ENCODE peak calls at places on chromosomes 2 and 18, in ten cellular contexts. T is colonic mucosa, M is GM12865, G is cardiac fibroblast, J is heart right ventricle, I is transverse colon, P is IMR-90, R is MCF 10A, S is neural progenitor cell, L is GM12878. A is an unnamed sample.

GRCh38 chr18:48278081-48278480 is 131.1 kb downstream of the ZBTB7C start:
- DNase-seq in T (no peak), L (no peak), M (no peak), R (no peak), J (no peak), P (no peak), S (no peak), G (no peak), I (no peak), A (no peak)

GRCh38 chr2:111896576-111896975 is 1.8 kb upstream of the MERTK start:
- DNase-seq in J (no peak), G (no peak), R (peak; percentile 71), M (no peak), T (no peak), P (no peak), S (no peak), I (no peak), L (no peak), A (no peak)

GRCh38 chr2:26355038-26355995 is 8.7 kb upstream of the ADGRF3 start:
- DNase-seq in P (peak; percentile 97), M (no peak), S (no peak), T (no peak), I (no peak), G (peak; percentile 93), J (no peak), R (peak; percentile 96), L (no peak), A (peak; percentile 81)

GRCh38 chr2:7792031-7792651 is 874.9 kb downstream of the RNF144A start:
- DNase-seq in T (no peak), J (no peak), M (no peak), S (no peak), G (no peak), L (no peak), I (peak; percentile 17), P (no peak), R (peak; percentile 79), A (no peak)

GRCh38 chr2:68417931-68418330 is 49.2 kb downstream of the FBXO48 start:
- DNase-seq in I (no peak), T (no peak), S (no peak), P (no peak), L (no peak), M (no peak), J (no peak), R (no peak), G (no peak), A (no peak)

GRCh38 chr2:222424729-222425671 is 657 bp downstream of the SGPP2 start:
- DNase-seq in R (peak; percentile 21), I (peak; percentile 43), J (peak; percentile 10), T (peak; percentile 52), P (no peak), L (no peak), S (peak; percentile 44), G (no peak), M (peak; percentile 67), A (no peak)

GRCh38 chr2:236959876-236960275 is 125.8 kb upstream of the COPS8 start:
- DNase-seq in G (no peak), R (no peak), P (no peak), J (no peak), S (no peak), T (no peak), L (no peak), M (no peak), I (no peak), A (no peak)

GRCh38 chr2:108449410-108450200 is 599 bp downstream of the GCC2 start:
- DNase-seq in J (no peak), G (peak; percentile 47), T (peak; percentile 60), R (no peak), S (no peak), L (no peak), P (peak; percentile 38), I (peak; percentile 42), M (peak; percentile 18), A (no peak)

GRCh38 chr2:222288590-222289279 is 10.1 kb downstream of the PAX3 start:
- DNase-seq in I (no peak), G (no peak), P (no peak), T (no peak), J (no peak), R (no peak), S (peak; percentile 65), M (no peak), L (no peak), A (no peak)

GRCh38 chr18:53944721-53945120 is 279.7 kb downstream of the MBD2 start:
- DNase-seq in M (peak; percentile 33), R (peak; percentile 22), J (no peak), L (no peak), T (no peak), P (no peak), S (peak; percentile 18), G (no peak), I (no peak), A (no peak)

GRCh38 chr2:64447317-64448060 is 6.5 kb upstream of the LGALSL start:
- DNase-seq in G (peak; percentile 70), T (no peak), J (no peak), L (no peak), S (no peak), I (no peak), P (no peak), M (no peak), R (no peak), A (no peak)

GRCh38 chr2:120729410-120730052 is 6.1 kb upstream of the GLI2 start:
- DNase-seq in P (peak; percentile 88), L (no peak), S (no peak), R (peak; percentile 71), J (no peak), I (no peak), M (no peak), T (no peak), G (peak; percentile 85), A (no peak)

GRCh38 chr2:5915926-5916325 is 223.7 kb downstream of the SOX11 start:
- DNase-seq in M (peak; percentile 11), I (no peak), R (peak; percentile 3), L (no peak), S (peak; percentile 48), G (no peak), P (peak; percentile 54), T (no peak), J (no peak), A (no peak)

GRCh38 chr18:65821890-65822289 is 71.1 kb downstream of the CDH7 start:
- DNase-seq in G (no peak), P (no peak), R (no peak), T (no peak), I (no peak), L (no peak), J (no peak), S (no peak), M (no peak), A (no peak)

GRCh38 chr18:61889541-61889940 is 3.3 kb downstream of the RNF152 start:
- DNase-seq in G (no peak), L (no peak), R (no peak), M (no peak), J (no peak), S (no peak), P (no peak), I (no peak), T (no peak), A (no peak)

GRCh38 chr2:136381245-136381644 is 263.3 kb upstream of the CXCR4 start:
- DNase-seq in I (no peak), J (no peak), M (no peak), R (no peak), G (no peak), S (no peak), T (no peak), L (no peak), P (no peak), A (no peak)

DNA sequence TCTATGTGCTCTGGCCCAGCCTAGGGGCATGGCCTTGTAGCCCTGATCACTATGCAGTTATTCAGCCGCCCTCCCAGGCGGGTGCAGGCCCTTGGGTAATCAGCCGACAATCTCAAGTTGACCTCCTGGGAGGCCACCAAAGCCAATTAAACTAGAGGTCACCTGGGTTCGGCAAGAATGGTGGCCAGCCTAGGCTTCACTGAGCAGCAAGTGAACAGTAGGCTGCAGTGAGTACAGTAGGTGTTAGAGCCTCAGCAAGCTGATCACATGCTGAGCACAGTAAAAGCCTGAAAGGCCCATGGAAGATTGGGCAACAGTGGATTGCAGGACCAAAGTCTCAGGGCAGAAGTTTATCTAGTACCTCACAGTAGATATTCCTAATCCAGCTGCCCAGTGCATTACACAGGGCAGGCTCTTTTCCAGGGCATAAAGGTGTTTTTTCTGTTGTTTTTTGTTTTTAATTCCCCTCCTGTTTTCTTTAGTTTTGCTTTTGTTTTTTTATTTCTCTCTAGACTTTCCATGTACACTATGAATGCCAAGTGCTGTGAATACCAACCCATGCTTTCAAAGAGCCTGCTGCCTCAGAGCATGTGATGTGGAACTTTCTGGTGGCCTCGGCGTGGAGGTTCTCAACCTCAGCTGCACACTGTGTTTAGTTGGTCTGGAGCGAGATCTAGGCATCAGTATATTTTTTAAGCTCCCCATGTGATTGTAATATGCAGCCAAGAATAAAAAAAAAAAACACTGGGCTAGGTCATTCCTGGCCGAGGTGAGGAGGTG is 55.9 kb upstream of the ATL2 start:
- DNase-seq in T (no peak), J (no peak), L (no peak), G (no peak), P (no peak), I (no peak), S (no peak), M (no peak), R (no peak), A (no peak)
- TF ChIP-seq CTCF in T (no peak), J (no peak), L (no peak), G (no peak), P (no peak), I (no peak), S (no peak), M (no peak), R (no peak), A (no peak)

GRCh38 chr2:157307021-157307420 is 18.6 kb downstream of the ERMN start:
- DNase-seq in I (no peak), J (no peak), L (no peak), M (no peak), P (peak; percentile 9), S (no peak), R (no peak), T (no peak), G (no peak), A (no peak)
- TF ChIP-seq CTCF in I (no peak), J (no peak), L (no peak), M (peak; percentile 16), P (peak; percentile 10), S (peak; percentile 30), R (no peak), T (no peak), G (no peak), A (no peak)

DNA sequence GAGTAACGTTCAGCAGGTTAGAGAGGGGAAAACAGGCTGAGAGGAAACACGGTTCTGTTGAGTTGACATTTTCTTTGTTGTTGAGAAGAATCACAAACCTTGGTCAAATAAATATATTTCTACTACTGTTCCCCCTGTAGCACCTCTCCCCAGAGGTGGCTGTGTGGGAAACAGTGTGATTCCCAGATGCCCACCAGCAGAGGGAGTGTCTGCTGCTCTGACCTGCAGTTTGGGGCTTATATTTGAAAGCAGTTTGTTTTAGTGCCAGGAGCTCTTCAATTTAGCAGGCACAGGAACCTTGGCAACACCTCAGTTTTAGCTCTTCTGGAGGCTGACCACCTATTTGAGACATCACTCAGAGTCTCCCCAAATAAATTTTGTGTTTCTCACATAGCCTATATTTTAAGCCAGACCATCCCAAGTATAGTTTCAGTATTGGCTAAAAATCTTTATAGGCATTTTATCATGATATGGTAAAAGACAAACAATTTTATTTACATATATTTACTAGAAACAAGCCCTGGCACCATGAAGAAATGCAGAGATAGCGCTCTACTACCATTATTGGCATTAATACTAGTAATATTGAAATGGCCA is 75.7 kb downstream of the PIK3C3 start:
- DNase-seq in J (no peak), G (peak; percentile 31), L (no peak), R (peak; percentile 29), P (peak; percentile 24), I (no peak), M (peak; percentile 10), S (peak; percentile 50), T (no peak), A (no peak)
- TF ChIP-seq CTCF in J (peak; percentile 49), G (peak; percentile 75), L (peak; percentile 36), R (peak; percentile 41), P (peak; percentile 50), I (no peak), M (peak; percentile 21), S (peak; percentile 71), T (no peak), A (peak; percentile 63)

GRCh38 chr2:115194623-115195022 is 752.2 kb downstream of the DPP10 start:
- DNase-seq in L (no peak), T (no peak), I (no peak), P (no peak), J (no peak), M (no peak), S (no peak), G (no peak), R (peak; percentile 5), A (no peak)
- TF ChIP-seq CTCF in L (no peak), T (no peak), I (no peak), P (no peak), J (no peak), M (no peak), S (no peak), G (no peak), R (no peak), A (no peak)